ENCODE peak calls at places on chromosome 6, in nine cellular contexts. One of them, this sample, is unnamed.

GRCh38 chr6:118163609-118164008 is 256.5 kb downstream of the SLC35F1 start:
- DNase-seq in NCI-H524: no peak
- DNase-seq in hippocampal formation: no peak
- DNase-seq in heart right ventricle: no peak
- DNase-seq in nephron progenitor cell: no peak
- DNase-seq in NCI-H82: no peak
- DNase-seq in stimulated activated CD8-positive, alpha-beta memory T cell treated with anti-CD3 and anti-CD28 coated beads, Interleukin-15, amount 100 ng/mL, for 24 hours: no peak
- DNase-seq in midbrain: no peak
- DNase-seq in activated naive CD4-positive, alpha-beta T cell: no peak
- DNase-seq in this sample: no peak

GRCh38 chr6:138450445-138450844 is 46.4 kb downstream of the HEBP2 start:
- DNase-seq in NCI-H524: no peak
- DNase-seq in hippocampal formation: no peak
- DNase-seq in heart right ventricle: no peak
- DNase-seq in nephron progenitor cell: no peak
- DNase-seq in NCI-H82: no peak
- DNase-seq in stimulated activated CD8-positive, alpha-beta memory T cell treated with anti-CD3 and anti-CD28 coated beads, Interleukin-15, amount 100 ng/mL, for 24 hours: no peak
- DNase-seq in midbrain: no peak
- DNase-seq in activated naive CD4-positive, alpha-beta T cell: no peak
- DNase-seq in this sample: no peak

GRCh38 chr6:111803384-111803783 is 69.9 kb downstream of the FYN start:
- DNase-seq in NCI-H524: no peak
- DNase-seq in hippocampal formation: no peak
- DNase-seq in heart right ventricle: no peak
- DNase-seq in nephron progenitor cell: no peak
- DNase-seq in NCI-H82: no peak
- DNase-seq in stimulated activated CD8-positive, alpha-beta memory T cell treated with anti-CD3 and anti-CD28 coated beads, Interleukin-15, amount 100 ng/mL, for 24 hours: no peak
- DNase-seq in midbrain: no peak
- DNase-seq in activated naive CD4-positive, alpha-beta T cell: no peak
- DNase-seq in this sample: no peak

GRCh38 chr6:91654844-91655192 is 1067.9 kb upstream of the MAP3K7 start:
- DNase-seq in NCI-H524: no peak
- DNase-seq in hippocampal formation: no peak
- DNase-seq in heart right ventricle: no peak
- DNase-seq in nephron progenitor cell: no peak
- DNase-seq in NCI-H82: no peak
- DNase-seq in stimulated activated CD8-positive, alpha-beta memory T cell treated with anti-CD3 and anti-CD28 coated beads, Interleukin-15, amount 100 ng/mL, for 24 hours: no peak
- DNase-seq in midbrain: no peak
- DNase-seq in activated naive CD4-positive, alpha-beta T cell: no peak
- DNase-seq in this sample: no peak

GRCh38 chr6:3919130-3919628 is 70.0 kb downstream of the FAM50B start:
- DNase-seq in NCI-H524: no peak
- DNase-seq in hippocampal formation: no peak
- DNase-seq in heart right ventricle: peak; percentile 69
- DNase-seq in nephron progenitor cell: no peak
- DNase-seq in NCI-H82: no peak
- DNase-seq in stimulated activated CD8-positive, alpha-beta memory T cell treated with anti-CD3 and anti-CD28 coated beads, Interleukin-15, amount 100 ng/mL, for 24 hours: no peak
- DNase-seq in midbrain: no peak
- DNase-seq in activated naive CD4-positive, alpha-beta T cell: no peak
- DNase-seq in this sample: no peak

GRCh38 chr6:158568549-158568948 is 8.7 kb downstream of the TMEM181 start:
- DNase-seq in NCI-H524: no peak
- DNase-seq in hippocampal formation: no peak
- DNase-seq in heart right ventricle: no peak
- DNase-seq in nephron progenitor cell: no peak
- DNase-seq in NCI-H82: no peak
- DNase-seq in stimulated activated CD8-positive, alpha-beta memory T cell treated with anti-CD3 and anti-CD28 coated beads, Interleukin-15, amount 100 ng/mL, for 24 hours: no peak
- DNase-seq in midbrain: no peak
- DNase-seq in activated naive CD4-positive, alpha-beta T cell: no peak
- DNase-seq in this sample: no peak

GRCh38 chr6:52389264-52389625 is 27.3 kb downstream of the PAQR8 start:
- DNase-seq in NCI-H524: no peak
- DNase-seq in hippocampal formation: no peak
- DNase-seq in heart right ventricle: no peak
- DNase-seq in nephron progenitor cell: no peak
- DNase-seq in NCI-H82: no peak
- DNase-seq in stimulated activated CD8-positive, alpha-beta memory T cell treated with anti-CD3 and anti-CD28 coated beads, Interleukin-15, amount 100 ng/mL, for 24 hours: no peak
- DNase-seq in midbrain: no peak
- DNase-seq in activated naive CD4-positive, alpha-beta T cell: no peak
- DNase-seq in this sample: no peak

GRCh38 chr6:106858653-106859092 is 115.9 kb downstream of the CD24 start:
- DNase-seq in NCI-H524: no peak
- DNase-seq in hippocampal formation: no peak
- DNase-seq in heart right ventricle: no peak
- DNase-seq in nephron progenitor cell: no peak
- DNase-seq in NCI-H82: no peak
- DNase-seq in stimulated activated CD8-positive, alpha-beta memory T cell treated with anti-CD3 and anti-CD28 coated beads, Interleukin-15, amount 100 ng/mL, for 24 hours: no peak
- DNase-seq in midbrain: no peak
- DNase-seq in activated naive CD4-positive, alpha-beta T cell: no peak
- DNase-seq in this sample: no peak

GRCh38 chr6:133705071-133705470 is 183.8 kb upstream of the TCF21 start:
- DNase-seq in NCI-H524: no peak
- DNase-seq in hippocampal formation: no peak
- DNase-seq in heart right ventricle: no peak
- DNase-seq in nephron progenitor cell: no peak
- DNase-seq in NCI-H82: no peak
- DNase-seq in stimulated activated CD8-positive, alpha-beta memory T cell treated with anti-CD3 and anti-CD28 coated beads, Interleukin-15, amount 100 ng/mL, for 24 hours: no peak
- DNase-seq in midbrain: no peak
- DNase-seq in activated naive CD4-positive, alpha-beta T cell: no peak
- DNase-seq in this sample: no peak

GRCh38 chr6:161481786-161482516 is 208.1 kb upstream of the AGPAT4 start:
- DNase-seq in NCI-H524: no peak
- DNase-seq in hippocampal formation: no peak
- DNase-seq in heart right ventricle: no peak
- DNase-seq in nephron progenitor cell: no peak
- DNase-seq in NCI-H82: no peak
- DNase-seq in stimulated activated CD8-positive, alpha-beta memory T cell treated with anti-CD3 and anti-CD28 coated beads, Interleukin-15, amount 100 ng/mL, for 24 hours: no peak
- DNase-seq in midbrain: no peak
- DNase-seq in activated naive CD4-positive, alpha-beta T cell: no peak
- DNase-seq in this sample: no peak

GRCh38 chr6:116087437-116088027 is 13.1 kb upstream of the NT5DC1 start:
- DNase-seq in NCI-H524: peak; percentile 52
- DNase-seq in hippocampal formation: no peak
- DNase-seq in heart right ventricle: no peak
- DNase-seq in nephron progenitor cell: no peak
- DNase-seq in NCI-H82: no peak
- DNase-seq in stimulated activated CD8-positive, alpha-beta memory T cell treated with anti-CD3 and anti-CD28 coated beads, Interleukin-15, amount 100 ng/mL, for 24 hours: no peak
- DNase-seq in midbrain: no peak
- DNase-seq in activated naive CD4-positive, alpha-beta T cell: no peak
- DNase-seq in this sample: no peak

GRCh38 chr6:31727034-31727716 is 1.9 kb downstream of the DDAH2 start:
- DNase-seq in NCI-H524: no peak
- DNase-seq in hippocampal formation: no peak
- DNase-seq in heart right ventricle: peak; percentile 34
- DNase-seq in nephron progenitor cell: no peak
- DNase-seq in NCI-H82: no peak
- DNase-seq in stimulated activated CD8-positive, alpha-beta memory T cell treated with anti-CD3 and anti-CD28 coated beads, Interleukin-15, amount 100 ng/mL, for 24 hours: no peak
- DNase-seq in midbrain: no peak
- DNase-seq in activated naive CD4-positive, alpha-beta T cell: no peak
- DNase-seq in this sample: no peak

GRCh38 chr6:52617087-52617486 is 40.2 kb upstream of the TRAM2 start:
- DNase-seq in NCI-H524: no peak
- DNase-seq in hippocampal formation: no peak
- DNase-seq in heart right ventricle: no peak
- DNase-seq in nephron progenitor cell: no peak
- DNase-seq in NCI-H82: no peak
- DNase-seq in stimulated activated CD8-positive, alpha-beta memory T cell treated with anti-CD3 and anti-CD28 coated beads, Interleukin-15, amount 100 ng/mL, for 24 hours: no peak
- DNase-seq in midbrain: no peak
- DNase-seq in activated naive CD4-positive, alpha-beta T cell: no peak
- DNase-seq in this sample: no peak

GRCh38 chr6:16757332-16757731 is 3.9 kb downstream of the ATXN1 start:
- DNase-seq in NCI-H524: no peak
- DNase-seq in hippocampal formation: no peak
- DNase-seq in heart right ventricle: no peak
- DNase-seq in nephron progenitor cell: no peak
- DNase-seq in NCI-H82: no peak
- DNase-seq in stimulated activated CD8-positive, alpha-beta memory T cell treated with anti-CD3 and anti-CD28 coated beads, Interleukin-15, amount 100 ng/mL, for 24 hours: no peak
- DNase-seq in midbrain: no peak
- DNase-seq in activated naive CD4-positive, alpha-beta T cell: no peak
- DNase-seq in this sample: no peak

GRCh38 chr6:593139-593906 is 63.6 kb downstream of the HUS1B start:
- DNase-seq in NCI-H524: no peak
- DNase-seq in hippocampal formation: peak; percentile 43
- DNase-seq in heart right ventricle: peak; percentile 58
- DNase-seq in nephron progenitor cell: peak; percentile 67
- DNase-seq in NCI-H82: peak; percentile 81
- DNase-seq in stimulated activated CD8-positive, alpha-beta memory T cell treated with anti-CD3 and anti-CD28 coated beads, Interleukin-15, amount 100 ng/mL, for 24 hours: no peak
- DNase-seq in midbrain: peak; percentile 76
- DNase-seq in activated naive CD4-positive, alpha-beta T cell: peak; percentile 32
- DNase-seq in this sample: peak; percentile 78

GRCh38 chr6:158496700-158497099 is 63.2 kb upstream of the TMEM181 start:
- DNase-seq in NCI-H524: no peak
- DNase-seq in hippocampal formation: no peak
- DNase-seq in heart right ventricle: no peak
- DNase-seq in nephron progenitor cell: no peak
- DNase-seq in NCI-H82: peak; percentile 33
- DNase-seq in stimulated activated CD8-positive, alpha-beta memory T cell treated with anti-CD3 and anti-CD28 coated beads, Interleukin-15, amount 100 ng/mL, for 24 hours: no peak
- DNase-seq in midbrain: no peak
- DNase-seq in activated naive CD4-positive, alpha-beta T cell: no peak
- DNase-seq in this sample: no peak

GRCh38 chr6:2979819-2980464 is 8.6 kb upstream of the SERPINB6 start:
- DNase-seq in NCI-H524: no peak
- DNase-seq in hippocampal formation: no peak
- DNase-seq in heart right ventricle: no peak
- DNase-seq in nephron progenitor cell: no peak
- DNase-seq in NCI-H82: no peak
- DNase-seq in stimulated activated CD8-positive, alpha-beta memory T cell treated with anti-CD3 and anti-CD28 coated beads, Interleukin-15, amount 100 ng/mL, for 24 hours: no peak
- DNase-seq in midbrain: no peak
- DNase-seq in activated naive CD4-positive, alpha-beta T cell: no peak
- DNase-seq in this sample: no peak

GRCh38 chr6:52725133-52725529 is 38.1 kb downstream of the GSTA2 start:
- DNase-seq in NCI-H524: no peak
- DNase-seq in hippocampal formation: no peak
- DNase-seq in heart right ventricle: no peak
- DNase-seq in nephron progenitor cell: no peak
- DNase-seq in NCI-H82: no peak
- DNase-seq in stimulated activated CD8-positive, alpha-beta memory T cell treated with anti-CD3 and anti-CD28 coated beads, Interleukin-15, amount 100 ng/mL, for 24 hours: no peak
- DNase-seq in midbrain: no peak
- DNase-seq in activated naive CD4-positive, alpha-beta T cell: no peak
- DNase-seq in this sample: no peak

GRCh38 chr6:25169551-25170335 is 109.4 kb upstream of the CARMIL1 start:
- DNase-seq in NCI-H524: no peak
- DNase-seq in hippocampal formation: no peak
- DNase-seq in heart right ventricle: no peak
- DNase-seq in nephron progenitor cell: no peak
- DNase-seq in NCI-H82: no peak
- DNase-seq in stimulated activated CD8-positive, alpha-beta memory T cell treated with anti-CD3 and anti-CD28 coated beads, Interleukin-15, amount 100 ng/mL, for 24 hours: no peak
- DNase-seq in midbrain: no peak
- DNase-seq in activated naive CD4-positive, alpha-beta T cell: no peak
- DNase-seq in this sample: no peak

GRCh38 chr6:104381907-104382306 is 477.8 kb downstream of the HACE1 start:
- DNase-seq in NCI-H524: no peak
- DNase-seq in hippocampal formation: no peak
- DNase-seq in heart right ventricle: no peak
- DNase-seq in nephron progenitor cell: no peak
- DNase-seq in NCI-H82: no peak
- DNase-seq in stimulated activated CD8-positive, alpha-beta memory T cell treated with anti-CD3 and anti-CD28 coated beads, Interleukin-15, amount 100 ng/mL, for 24 hours: no peak
- DNase-seq in midbrain: no peak
- DNase-seq in activated naive CD4-positive, alpha-beta T cell: no peak
- DNase-seq in this sample: no peak

GRCh38 chr6:32255212-32256153 is 31.6 kb upstream of the NOTCH4 start:
- DNase-seq in NCI-H524: no peak
- DNase-seq in hippocampal formation: peak; percentile 56
- DNase-seq in heart right ventricle: peak; percentile 79
- DNase-seq in nephron progenitor cell: peak; percentile 68
- DNase-seq in NCI-H82: peak; percentile 40
- DNase-seq in stimulated activated CD8-positive, alpha-beta memory T cell treated with anti-CD3 and anti-CD28 coated beads, Interleukin-15, amount 100 ng/mL, for 24 hours: peak; percentile 15
- DNase-seq in midbrain: peak; percentile 45
- DNase-seq in activated naive CD4-positive, alpha-beta T cell: peak; percentile 9
- DNase-seq in this sample: peak; percentile 40

GRCh38 chr6:135358251-135358821 is 139.2 kb downstream of the AHI1 start:
- DNase-seq in NCI-H524: no peak
- DNase-seq in hippocampal formation: no peak
- DNase-seq in heart right ventricle: no peak
- DNase-seq in nephron progenitor cell: no peak
- DNase-seq in NCI-H82: no peak
- DNase-seq in stimulated activated CD8-positive, alpha-beta memory T cell treated with anti-CD3 and anti-CD28 coated beads, Interleukin-15, amount 100 ng/mL, for 24 hours: no peak
- DNase-seq in midbrain: no peak
- DNase-seq in activated naive CD4-positive, alpha-beta T cell: no peak
- DNase-seq in this sample: no peak

GRCh38 chr6:85610182-85610895 is 16.7 kb upstream of the SNX14 start:
- DNase-seq in NCI-H524: no peak
- DNase-seq in hippocampal formation: no peak
- DNase-seq in heart right ventricle: no peak
- DNase-seq in nephron progenitor cell: no peak
- DNase-seq in NCI-H82: no peak
- DNase-seq in stimulated activated CD8-positive, alpha-beta memory T cell treated with anti-CD3 and anti-CD28 coated beads, Interleukin-15, amount 100 ng/mL, for 24 hours: no peak
- DNase-seq in midbrain: no peak
- DNase-seq in activated naive CD4-positive, alpha-beta T cell: no peak
- DNase-seq in this sample: no peak

GRCh38 chr6:164107297-164107995 is 692.9 kb downstream of the QKI start:
- DNase-seq in NCI-H524: no peak
- DNase-seq in hippocampal formation: no peak
- DNase-seq in heart right ventricle: peak; percentile 71
- DNase-seq in nephron progenitor cell: no peak
- DNase-seq in NCI-H82: no peak
- DNase-seq in stimulated activated CD8-positive, alpha-beta memory T cell treated with anti-CD3 and anti-CD28 coated beads, Interleukin-15, amount 100 ng/mL, for 24 hours: no peak
- DNase-seq in midbrain: no peak
- DNase-seq in activated naive CD4-positive, alpha-beta T cell: no peak
- DNase-seq in this sample: no peak

GRCh38 chr6:56713285-56713684 is 70.6 kb upstream of the DST start:
- DNase-seq in NCI-H524: no peak
- DNase-seq in hippocampal formation: no peak
- DNase-seq in heart right ventricle: peak; percentile 37
- DNase-seq in nephron progenitor cell: no peak
- DNase-seq in NCI-H82: no peak
- DNase-seq in stimulated activated CD8-positive, alpha-beta memory T cell treated with anti-CD3 and anti-CD28 coated beads, Interleukin-15, amount 100 ng/mL, for 24 hours: no peak
- DNase-seq in midbrain: no peak
- DNase-seq in activated naive CD4-positive, alpha-beta T cell: no peak
- DNase-seq in this sample: peak; percentile 69

GRCh38 chr6:126359936-126360537 is 20.1 kb downstream of the CENPW start:
- DNase-seq in NCI-H524: no peak
- DNase-seq in hippocampal formation: no peak
- DNase-seq in heart right ventricle: no peak
- DNase-seq in nephron progenitor cell: no peak
- DNase-seq in NCI-H82: no peak
- DNase-seq in stimulated activated CD8-positive, alpha-beta memory T cell treated with anti-CD3 and anti-CD28 coated beads, Interleukin-15, amount 100 ng/mL, for 24 hours: no peak
- DNase-seq in midbrain: no peak
- DNase-seq in activated naive CD4-positive, alpha-beta T cell: no peak
- DNase-seq in this sample: no peak

GRCh38 chr6:161198176-161198575 is 75.7 kb downstream of the AGPAT4 start:
- DNase-seq in NCI-H524: no peak
- DNase-seq in hippocampal formation: no peak
- DNase-seq in heart right ventricle: no peak
- DNase-seq in nephron progenitor cell: no peak
- DNase-seq in NCI-H82: no peak
- DNase-seq in stimulated activated CD8-positive, alpha-beta memory T cell treated with anti-CD3 and anti-CD28 coated beads, Interleukin-15, amount 100 ng/mL, for 24 hours: no peak
- DNase-seq in midbrain: no peak
- DNase-seq in activated naive CD4-positive, alpha-beta T cell: no peak
- DNase-seq in this sample: no peak

GRCh38 chr6:46637145-46637544 is 15.5 kb downstream of the CYP39A1 start:
- DNase-seq in NCI-H524: no peak
- DNase-seq in hippocampal formation: no peak
- DNase-seq in heart right ventricle: no peak
- DNase-seq in nephron progenitor cell: no peak
- DNase-seq in NCI-H82: no peak
- DNase-seq in stimulated activated CD8-positive, alpha-beta memory T cell treated with anti-CD3 and anti-CD28 coated beads, Interleukin-15, amount 100 ng/mL, for 24 hours: no peak
- DNase-seq in midbrain: no peak
- DNase-seq in activated naive CD4-positive, alpha-beta T cell: no peak
- DNase-seq in this sample: no peak

GRCh38 chr6:44224978-44225330 is 1.6 kb downstream of the SLC29A1 start:
- DNase-seq in NCI-H524: no peak
- DNase-seq in hippocampal formation: no peak
- DNase-seq in heart right ventricle: no peak
- DNase-seq in nephron progenitor cell: no peak
- DNase-seq in NCI-H82: peak; percentile 31
- DNase-seq in stimulated activated CD8-positive, alpha-beta memory T cell treated with anti-CD3 and anti-CD28 coated beads, Interleukin-15, amount 100 ng/mL, for 24 hours: no peak
- DNase-seq in midbrain: no peak
- DNase-seq in activated naive CD4-positive, alpha-beta T cell: no peak
- DNase-seq in this sample: no peak

GRCh38 chr6:92538296-92538695 is 881.1 kb downstream of the EPHA7 start:
- DNase-seq in NCI-H524: no peak
- DNase-seq in hippocampal formation: no peak
- DNase-seq in heart right ventricle: no peak
- DNase-seq in nephron progenitor cell: no peak
- DNase-seq in NCI-H82: no peak
- DNase-seq in stimulated activated CD8-positive, alpha-beta memory T cell treated with anti-CD3 and anti-CD28 coated beads, Interleukin-15, amount 100 ng/mL, for 24 hours: no peak
- DNase-seq in midbrain: no peak
- DNase-seq in activated naive CD4-positive, alpha-beta T cell: no peak
- DNase-seq in this sample: no peak

GRCh38 chr6:35242486-35242885 is 17.0 kb upstream of the ZNF76 start:
- DNase-seq in NCI-H524: no peak
- DNase-seq in hippocampal formation: no peak
- DNase-seq in heart right ventricle: no peak
- DNase-seq in nephron progenitor cell: no peak
- DNase-seq in NCI-H82: no peak
- DNase-seq in stimulated activated CD8-positive, alpha-beta memory T cell treated with anti-CD3 and anti-CD28 coated beads, Interleukin-15, amount 100 ng/mL, for 24 hours: no peak
- DNase-seq in midbrain: no peak
- DNase-seq in activated naive CD4-positive, alpha-beta T cell: no peak
- DNase-seq in this sample: no peak